ENCODE peak calls at places on chromosomes 7 and 10, in four cellular contexts. E, I, T and J are unnamed samples.

GRCh38 chr10:18773180-18773579 is 113.9 kb downstream of the ARL5B start:
- DNase-seq in E (no peak), I (no peak), T (no peak), J (no peak)

GRCh38 chr7:33728779-33729646 is 176.3 kb upstream of the BMPER start:
- DNase-seq in E (no peak), I (no peak), T (no peak), J (no peak)

GRCh38 chr10:48464871-48465736 is 139.8 kb downstream of the ARHGAP22 start:
- DNase-seq in E (no peak), I (no peak), T (no peak), J (no peak)

GRCh38 chr10:129704786-129705525 is 237.9 kb downstream of the MGMT start:
- DNase-seq in E (peak; percentile 54), I (peak; percentile 7), T (no peak), J (no peak)

GRCh38 chr10:76942556-76943416 is 694.8 kb downstream of the KCNMA1 start:
- DNase-seq in E (peak; percentile 51), I (no peak), T (no peak), J (no peak)

GRCh38 chr10:78436706-78437406 is 403.2 kb downstream of the RPS24 start:
- DNase-seq in E (no peak), I (no peak), T (no peak), J (peak; percentile 74)

GRCh38 chr10:129953541-129954031 is 10.5 kb downstream of the EBF3 start:
- DNase-seq in E (no peak), I (no peak), T (no peak), J (no peak)

GRCh38 chr7:31850066-31850465 is 163.1 kb downstream of the PPP1R17 start:
- DNase-seq in E (peak; percentile 18), I (no peak), T (no peak), J (no peak)

GRCh38 chr7:147999962-148000361 is 590.6 kb upstream of the C7orf33 start:
- DNase-seq in E (no peak), I (no peak), T (no peak), J (no peak)

GRCh38 chr7:111561909-111562732 is at the start of gene IMMP2L:
- DNase-seq in E (peak; percentile 92), I (peak; percentile 65), T (peak; percentile 95), J (peak; percentile 96)

GRCh38 chr7:13830604-13830915 is 158.9 kb downstream of the ETV1 start:
- DNase-seq in E (peak; percentile 38), I (no peak), T (no peak), J (no peak)

GRCh38 chr7:50660040-50660829 is 95.0 kb upstream of the DDC start:
- DNase-seq in E (no peak), I (no peak), T (no peak), J (peak; percentile 60)

GRCh38 chr10:118769898-118770600 is 15.3 kb upstream of the CACUL1 start:
- DNase-seq in E (no peak), I (no peak), T (no peak), J (no peak)

GRCh38 chr7:103636153-103636552 is 190.1 kb upstream of the SLC26A5 start:
- DNase-seq in E (peak; percentile 47), I (peak; percentile 10), T (no peak), J (no peak)

GRCh38 chr10:1375805-1376170 is 319.6 kb downstream of the WDR37 start:
- DNase-seq in E (no peak), I (no peak), T (no peak), J (no peak)

GRCh38 chr10:126634915-126635314 is 35.6 kb downstream of the C10orf90 start:
- DNase-seq in E (peak; percentile 21), I (peak; percentile 25), T (peak; percentile 8), J (no peak)

GRCh38 chr10:4370376-4370775 is 455.6 kb upstream of the AKR1E2 start:
- DNase-seq in E (no peak), I (peak; percentile 40), T (no peak), J (no peak)

GRCh38 chr10:99708428-99709010 is 23.4 kb downstream of the COX15 start:
- DNase-seq in E (peak; percentile 53), I (peak; percentile 22), T (no peak), J (peak; percentile 19)

GRCh38 chr7:112596981-112597380 is 116.2 kb downstream of the LSMEM1 start:
- DNase-seq in E (no peak), I (peak; percentile 6), T (no peak), J (no peak)

GRCh38 chr7:18975276-18975675 is 142.2 kb downstream of the TWIST1 start:
- DNase-seq in E (no peak), I (no peak), T (no peak), J (no peak)

GRCh38 chr7:149732111-149732561 is 41.3 kb downstream of the ZNF467 start:
- DNase-seq in E (no peak), I (no peak), T (no peak), J (no peak)

GRCh38 chr10:97585439-97585811 is 1.2 kb downstream of the HOGA1 start:
- DNase-seq in E (no peak), I (no peak), T (no peak), J (no peak)

GRCh38 chr7:100481466-100481865 is 2.3 kb upstream of the NYAP1 start:
- DNase-seq in E (no peak), I (no peak), T (no peak), J (no peak)

GRCh38 chr7:116500071-116500853 is 724 bp downstream of the CAV2 start:
- DNase-seq in E (peak; percentile 69), I (peak; percentile 75), T (peak; percentile 42), J (no peak)

GRCh38 chr10:92699518-92700272 is 9.9 kb downstream of the HHEX start:
- DNase-seq in E (peak; percentile 60), I (no peak), T (peak; percentile 37), J (peak; percentile 65)

GRCh38 chr10:71646051-71646450 is 73.5 kb downstream of the C10orf105 start:
- DNase-seq in E (no peak), I (no peak), T (no peak), J (no peak)

GRCh38 chr10:78281627-78282026 is 248.0 kb downstream of the RPS24 start:
- DNase-seq in E (no peak), I (no peak), T (no peak), J (no peak)

GRCh38 chr7:86976958-86977357 is 82.5 kb downstream of the ELAPOR2 start:
- DNase-seq in E (no peak), I (no peak), T (no peak), J (no peak)

GRCh38 chr10:48792121-48792520 is 107.4 kb downstream of the WDFY4 start:
- DNase-seq in E (peak; percentile 55), I (peak; percentile 27), T (no peak), J (no peak)

GRCh38 chr10:30116254-30116573 is 56.8 kb upstream of the JCAD start:
- DNase-seq in E (no peak), I (no peak), T (no peak), J (no peak)

GRCh38 chr10:108230478-108231170 is 1066.1 kb upstream of the SORCS1 start:
- DNase-seq in E (peak; percentile 42), I (peak; percentile 16), T (no peak), J (no peak)

GRCh38 chr10:77563638-77564270 is 73.9 kb downstream of the KCNMA1 start:
- DNase-seq in E (peak; percentile 15), I (no peak), T (peak; percentile 35), J (peak; percentile 97)

GRCh38 chr10:7606977-7607404 is 59.8 kb downstream of the ITIH5 start:
- DNase-seq in E (peak; percentile 35), I (no peak), T (peak; percentile 58), J (no peak)
- H3K79me2 ChIP-seq in E (no peaks in the 10 kb centered on the region), I (no peaks in the 10 kb centered on the region), T (no peaks in the 10 kb centered on the region), J (no peaks in the 10 kb centered on the region)

GRCh38 chr7:27107391-27107900 is 5.0 kb upstream of the HOXA2 start:
- DNase-seq in E (no peak), I (peak; percentile 71), T (no peak), J (no peak)

GRCh38 chr7:27107901-27108381 is 5.5 kb upstream of the HOXA2 start:
- DNase-seq in E (no peak), I (peak; percentile 19), T (no peak), J (no peak)

GRCh38 chr7:27106906-27107250 is 4.4 kb upstream of the HOXA2 start:
- DNase-seq in E (no peak), I (no peak), T (no peak), J (no peak)

GRCh38 chr7:27109533-27110162 is 7.2 kb upstream of the HOXA2 start:
- DNase-seq in E (no peak), I (peak; percentile 14), T (no peak), J (no peak)

GRCh38 chr7:27108390-27109127 is 6.1 kb upstream of the HOXA2 start:
- DNase-seq in E (peak; percentile 17), I (peak; percentile 84), T (no peak), J (no peak)
- H3K79me2 ChIP-seq in E (no peaks in the 10 kb centered on the region), I (peaks cover 46% of the 10 kb centered on the region), T (peaks cover 14% of the 10 kb centered on the region), J (no peaks in the 10 kb centered on the region)

GRCh38 chr7:38182450-38182849 is 4.4 kb downstream of the STARD3NL start:
- DNase-seq in E (no peak), I (no peak), T (no peak), J (no peak)
- H3K79me2 ChIP-seq in E (peaks cover 88% of the 10 kb centered on the region), I (peaks cover 91% of the 10 kb centered on the region), T (peaks cover 84% of the 10 kb centered on the region), J (peaks cover 78% of the 10 kb centered on the region)

GRCh38 chr7:16754869-16755317 is 1.3 kb downstream of the TSPAN13 start:
- DNase-seq in E (peak; percentile 15), I (peak; percentile 30), T (peak; percentile 14), J (no peak)

GRCh38 chr7:16753932-16754571 is 497 bp downstream of the TSPAN13 start:
- DNase-seq in E (peak; percentile 60), I (peak; percentile 29), T (peak; percentile 66), J (no peak)

GRCh38 chr7:16753102-16753931 is at the start of gene TSPAN13:
- DNase-seq in E (peak; percentile 80), I (peak; percentile 71), T (peak; percentile 96), J (peak; percentile 86)

GRCh38 chr7:16758634-16759602 is 5.4 kb downstream of the TSPAN13 start:
- DNase-seq in E (no peak), I (no peak), T (no peak), J (no peak)

GRCh38 chr7:16755397-16755796 is 1.8 kb downstream of the TSPAN13 start:
- DNase-seq in E (peak; percentile 64), I (peak; percentile 44), T (no peak), J (no peak)
- H3K79me2 ChIP-seq in E (no peaks in the 10 kb centered on the region), I (peaks cover 54% of the 10 kb centered on the region), T (peaks cover 62% of the 10 kb centered on the region), J (no peaks in the 10 kb centered on the region)

GRCh38 chr10:117360994-117361667 is 14.1 kb downstream of the PDZD8 start:
- DNase-seq in E (peak; percentile 60), I (peak; percentile 25), T (no peak), J (no peak)
- H3K79me2 ChIP-seq in E (peaks cover 98% of the 10 kb centered on the region), I (peaks cover 93% of the 10 kb centered on the region), T (peaks cover 95% of the 10 kb centered on the region), J (peaks cover 35% of the 10 kb centered on the region)

GRCh38 chr10:16814081-16814480 is 3.1 kb downstream of the RSU1 start:
- DNase-seq in E (no peak), I (no peak), T (no peak), J (no peak)

GRCh38 chr10:16811765-16812164 is 5.5 kb downstream of the RSU1 start:
- DNase-seq in E (no peak), I (no peak), T (no peak), J (no peak)

GRCh38 chr10:16816142-16816541 is 1.1 kb downstream of the RSU1 start:
- DNase-seq in E (peak; percentile 45), I (no peak), T (no peak), J (no peak)

GRCh38 chr10:16809074-16809718 is 8.0 kb downstream of the RSU1 start:
- DNase-seq in E (peak; percentile 61), I (no peak), T (peak; percentile 49), J (peak; percentile 85)

GRCh38 chr10:16811292-16811691 is 5.9 kb downstream of the RSU1 start:
- DNase-seq in E (no peak), I (no peak), T (no peak), J (no peak)
- H3K79me2 ChIP-seq in E (peaks cover 100% of the 10 kb centered on the region), I (peaks cover 98% of the 10 kb centered on the region), T (peaks cover 46% of the 10 kb centered on the region), J (peaks cover 84% of the 10 kb centered on the region)